ENCODE peak calls at places on chromosomes 13 and 19, in four cellular contexts. A is WTC11, K is HepG2, T is K562. Q is an unnamed sample.

GRCh38 chr19:22784051-22784450 is at the start of gene ZNF99:
- DNase-seq in K (no peak), T (no peak), A (no peak), Q (no peak)

GRCh38 chr13:114110091-114110829 is 22.2 kb downstream of the RASA3 start:
- DNase-seq in T (no peak), K (no peak), A (peak), Q (no peak)

GRCh38 chr13:43583331-43583730 is 203.4 kb downstream of the ENOX1 start:
- DNase-seq in T (no peak), K (no peak), A (no peak), Q (no peak)

GRCh38 chr13:46165485-46166220 is 16.3 kb downstream of the LCP1 start:
- DNase-seq in A (no peak), T (no peak), K (no peak), Q (no peak)

GRCh38 chr13:35500071-35500595 is 23.6 kb upstream of the MAB21L1 start:
- DNase-seq in T (no peak), A (no peak), K (no peak), Q (no peak)

GRCh38 chr13:19159181-19159580 is 22.4 kb downstream of the TUBA3C start:
- DNase-seq in T (no peak), K (no peak), A (no peak), Q (no peak)

GRCh38 chr13:60260440-60260839 is 96.7 kb upstream of the DIAPH3 start:
- DNase-seq in A (peak), T (no peak), K (no peak), Q (peak)

GRCh38 chr13:91988331-91988730 is 589.9 kb downstream of the GPC5 start:
- DNase-seq in A (no peak), K (no peak), T (no peak), Q (no peak)

GRCh38 chr13:79880820-79881219 is 399.9 kb downstream of the NDFIP2 start:
- DNase-seq in K (no peak), A (no peak), T (no peak), Q (no peak)

GRCh38 chr13:38872693-38873092 is 117.9 kb downstream of the STOML3 start:
- DNase-seq in A (peak), T (peak), K (peak), Q (peak)

GRCh38 chr19:48135411-48135810 is 24.8 kb upstream of the PLA2G4C start:
- DNase-seq in A (peak), K (no peak), T (peak), Q (no peak)

GRCh38 chr13:99314640-99315176 is 7.5 kb upstream of the GPR183 start:
- DNase-seq in K (no peak), T (peak), A (no peak), Q (no peak)

GRCh38 chr19:34959021-34959420 is 5.0 kb downstream of the ZNF792 start:
- DNase-seq in A (no peak), T (no peak), K (no peak), Q (no peak)

DNA sequence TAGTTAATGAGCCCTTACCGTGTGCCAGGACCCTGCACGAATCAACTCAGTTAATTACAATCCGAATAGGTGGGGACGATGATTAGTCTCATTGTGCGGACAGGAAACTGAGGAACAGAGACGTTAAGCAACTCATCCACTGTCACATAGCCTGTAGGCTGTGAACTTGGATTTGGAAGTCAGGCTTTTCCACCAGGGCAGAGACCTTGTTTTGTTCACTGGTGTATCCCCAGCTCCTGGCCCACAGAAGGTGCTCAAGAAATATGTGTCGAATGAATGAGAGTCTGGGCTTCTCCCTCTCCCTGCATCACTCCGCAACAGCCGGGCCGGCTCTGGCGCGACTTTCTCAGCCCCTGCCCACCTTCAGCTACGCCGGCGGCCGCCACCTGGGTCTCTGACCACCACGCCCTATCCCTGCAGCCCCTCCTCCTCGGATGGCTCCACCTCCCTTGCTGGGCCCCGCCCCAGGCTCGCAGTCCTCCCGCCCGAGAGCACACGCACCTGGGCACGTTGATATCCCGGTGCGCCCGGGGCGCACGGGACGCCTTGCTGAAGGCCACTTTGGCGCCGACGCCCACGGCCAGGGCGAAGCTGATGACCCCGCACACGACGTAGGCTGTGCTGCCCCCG is 1.3 kb downstream of the SHISA7 start:
- DNase-seq in K (no peak), T (peak), A (peak), Q (no peak)
- TF ChIP-seq ELF4 in K (no peak), T (no peak), A (no peak), Q (no peak)

DNA sequence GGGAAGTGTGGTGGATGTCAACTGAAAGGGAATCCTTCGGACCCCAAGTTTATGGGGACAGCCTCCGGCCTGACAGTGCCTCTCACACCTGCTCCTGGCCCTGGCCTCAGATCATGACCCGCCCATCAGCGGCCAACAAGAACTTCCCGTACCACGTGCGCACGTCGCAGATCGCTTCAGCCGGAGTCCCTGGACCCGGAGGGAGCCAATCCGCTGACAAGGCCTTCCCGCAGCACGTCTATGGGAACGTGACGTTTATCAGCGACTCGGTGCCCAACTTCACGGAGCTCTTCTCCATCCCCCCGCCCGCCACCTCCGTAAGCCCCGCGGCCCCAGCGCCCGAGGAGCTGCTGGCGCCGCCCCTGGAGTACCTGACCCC is 2.0 kb upstream of the MEGF8 start:
- DNase-seq in K (no peak), A (peak), T (no peak), Q (no peak)
- TF ChIP-seq ELF4 in K (no peak), A (no peak), T (no peak), Q (no peak)

GRCh38 chr13:24659239-24659638 is 21.0 kb upstream of the ATP12A start:
- DNase-seq in K (no peak), A (no peak), T (no peak), Q (no peak)

GRCh38 chr13:24663089-24663395 is 17.2 kb upstream of the ATP12A start:
- DNase-seq in K (no peak), A (no peak), T (no peak), Q (no peak)

GRCh38 chr13:24662195-24663088 is 17.8 kb upstream of the ATP12A start:
- DNase-seq in A (no peak), K (no peak), T (no peak), Q (no peak)

GRCh38 chr13:24661713-24662112 is 18.5 kb upstream of the ATP12A start:
- DNase-seq in K (no peak), T (no peak), A (no peak), Q (no peak)

GRCh38 chr13:24660023-24660806 is 20.0 kb upstream of the ATP12A start:
- DNase-seq in K (no peak), T (no peak), A (no peak), Q (no peak)
- TF ChIP-seq ELF4 in K (no peak), T (no peak), A (no peak), Q (no peak)

GRCh38 chr19:15337202-15337601 is 4.9 kb upstream of the BRD4 start:
- DNase-seq in K (no peak), A (no peak), T (no peak), Q (no peak)

GRCh38 chr19:15330801-15331418 is 1.4 kb downstream of the BRD4 start:
- DNase-seq in T (no peak), K (no peak), A (no peak), Q (no peak)

GRCh38 chr19:15328312-15328711 is 4.0 kb downstream of the BRD4 start:
- DNase-seq in K (no peak), T (no peak), A (no peak), Q (no peak)

GRCh38 chr19:15332311-15332996 is at the start of gene BRD4:
- DNase-seq in T (peak), K (no peak), A (peak), Q (peak)

DNA sequence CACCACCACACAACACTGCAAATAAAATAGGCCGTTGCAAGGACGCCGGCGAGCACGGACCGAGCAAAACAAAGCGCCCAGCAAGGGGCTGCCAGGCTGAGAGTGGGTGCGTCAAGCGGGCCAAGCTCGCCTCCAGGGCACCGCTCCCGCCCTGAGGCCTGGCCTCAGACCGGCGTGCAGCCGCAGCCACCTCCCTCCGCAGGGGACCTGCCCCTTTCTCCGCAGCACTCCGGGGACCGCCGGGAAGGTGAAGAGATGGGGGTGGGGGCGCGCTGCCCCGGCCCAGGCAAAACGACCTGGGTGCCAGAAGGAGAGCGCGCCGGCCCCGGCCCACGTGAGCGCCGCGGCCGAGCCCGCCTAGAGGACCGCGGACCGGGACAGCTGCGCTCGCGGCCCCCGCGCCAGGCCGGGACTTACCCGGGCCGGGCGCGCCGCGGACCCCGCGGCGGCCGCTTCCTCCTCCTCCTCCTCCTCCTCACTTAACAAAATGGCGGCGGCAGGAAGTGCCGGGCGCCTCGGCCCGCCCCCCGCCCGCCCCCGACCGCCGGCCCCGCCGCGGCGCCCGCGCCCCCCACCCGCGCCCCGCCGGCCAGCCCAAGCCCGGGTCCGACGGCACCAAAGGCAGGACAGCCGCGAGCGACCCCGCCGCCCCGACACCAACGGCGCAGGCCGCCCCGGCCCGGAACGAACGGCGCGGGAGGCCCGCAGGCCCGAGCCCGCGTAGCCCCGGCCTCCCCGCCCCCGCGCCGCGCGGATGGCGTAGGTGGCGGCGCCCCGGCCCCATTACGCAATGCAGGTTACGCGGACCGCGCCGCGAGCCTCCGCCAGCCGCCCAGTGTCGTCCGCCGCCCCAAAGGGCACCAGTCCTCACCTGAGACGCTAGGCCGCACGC is 674 bp downstream of the BRD4 start:
- DNase-seq in K (no peak), T (peak), A (peak), Q (peak)
- TF ChIP-seq ELF4 in K (no peak), T (no peak), A (no peak), Q (no peak)

Q was measured in HEK293T.